ENCODE peak calls at places on chromosomes 1 and 21, in ten cellular contexts. Q is NCI-H345; Z is ELF-1; T is activated naive CD8-positive, alpha-beta T cell treated with anti-CD3 and anti-CD28 coated beads, Interleukin-2, amount 50 U/mL, for 16 hours; P is EL; A is mammary epithelial cell; O is germinal center; C is NCI-H1092 treated with DMSO at 0.1 percent for 48 hours; H is GM06990; J is stomach. E is an unnamed sample.

GRCh38 chr1:42335809-42336518 is 929 bp upstream of the FOXJ3 start:
- DNase-seq in Z (no peak), J (peak), T (no peak), P (peak), H (no peak), C (peak), O (no peak), A (peak), Q (peak), E (no peak)

GRCh38 chr21:38236232-38236631 is 20.6 kb upstream of the KCNJ15 start:
- DNase-seq in T (no peak), C (no peak), A (no peak), O (no peak), J (no peak), P (no peak), H (no peak), Z (no peak), Q (no peak), E (no peak)

GRCh38 chr1:93255222-93256079 is 74.9 kb downstream of the CCDC18 start:
- DNase-seq in P (peak), H (no peak), C (no peak), Z (no peak), J (no peak), A (peak), Q (no peak), O (no peak), T (no peak), E (no peak)

GRCh38 chr21:36323032-36323431 is 3.0 kb downstream of the MORC3 start:
- DNase-seq in Z (no peak), A (peak), P (peak), H (no peak), J (no peak), C (no peak), O (no peak), Q (no peak), T (no peak), E (no peak)

GRCh38 chr1:39395357-39395831 is 96.0 kb upstream of the BMP8A start:
- DNase-seq in T (no peak), A (peak), Q (no peak), O (peak), H (no peak), Z (no peak), J (no peak), P (peak), C (no peak), E (no peak)

GRCh38 chr1:84271452-84272273 is 29.8 kb upstream of the SAMD13 start:
- DNase-seq in H (peak), P (peak), A (no peak), O (peak), J (peak), T (no peak), C (peak), Q (peak), Z (peak), E (peak)

GRCh38 chr1:154974808-154975408 is 427 bp downstream of the CKS1B start:
- DNase-seq in Q (peak), A (peak), J (peak), P (peak), H (peak), Z (peak), O (peak), C (peak), T (peak), E (peak)

GRCh38 chr21:37463083-37463780 is 96.7 kb downstream of the DYRK1A start:
- DNase-seq in H (peak), A (peak), P (peak), T (peak), C (peak), O (peak), Q (peak), J (peak), Z (no peak), E (peak)

GRCh38 chr1:164689672-164690655 is 131.0 kb downstream of the PBX1 start:
- DNase-seq in J (no peak), O (no peak), P (no peak), C (peak), Z (peak), H (no peak), T (no peak), Q (no peak), A (no peak), E (no peak)

GRCh38 chr21:29219165-29219770 is 79.5 kb upstream of the BACH1 start:
- DNase-seq in T (no peak), O (no peak), A (no peak), Q (no peak), Z (no peak), H (no peak), C (no peak), J (no peak), P (peak), E (no peak)

GRCh38 chr1:172513480-172513879 is 19.5 kb upstream of the SUCO start:
- DNase-seq in C (no peak), H (no peak), Q (no peak), T (no peak), O (no peak), P (no peak), Z (no peak), J (no peak), A (peak), E (no peak)

GRCh38 chr1:159091547-159092397 is 15.2 kb upstream of the AIM2 start:
- DNase-seq in Q (no peak), H (no peak), J (no peak), T (no peak), Z (no peak), O (no peak), A (peak), C (no peak), P (peak), E (no peak)

GRCh38 chr21:38853421-38853919 is 47.7 kb downstream of the ETS2 start:
- DNase-seq in Z (no peak), C (peak), Q (peak), P (peak), A (peak), H (peak), O (no peak), T (no peak), J (peak), E (no peak)

GRCh38 chr1:32032287-32032639 is 18.6 kb downstream of the KHDRBS1 start:
- DNase-seq in Z (no peak), O (no peak), J (no peak), T (no peak), P (no peak), Q (no peak), H (no peak), C (no peak), A (no peak), E (no peak)

GRCh38 chr1:6724517-6725141 is 23.0 kb upstream of the DNAJC11 start:
- DNase-seq in Z (peak), C (no peak), P (peak), O (no peak), A (peak), T (no peak), H (no peak), Q (no peak), J (no peak), E (no peak)

GRCh38 chr1:117370509-117370908 is 3.3 kb downstream of the MAN1A2 start:
- DNase-seq in J (no peak), Z (no peak), H (no peak), Q (no peak), A (no peak), T (no peak), O (no peak), C (no peak), P (no peak), E (no peak)

GRCh38 chr1:97143236-97143882 is 421.8 kb downstream of the PTBP2 start:
- DNase-seq in C (no peak), Z (no peak), H (no peak), A (peak), Q (no peak), O (no peak), P (peak), T (no peak), J (no peak), E (no peak)

GRCh38 chr21:42539342-42539741 is 25.7 kb downstream of the SLC37A1 start:
- DNase-seq in T (no peak), Z (no peak), H (no peak), J (peak), P (no peak), O (no peak), Q (no peak), C (no peak), A (no peak), E (no peak)

GRCh38 chr1:3691421-3692204 is 39.3 kb downstream of the TP73 start:
- DNase-seq in C (peak), Q (peak), P (no peak), H (no peak), T (no peak), J (no peak), A (no peak), O (no peak), Z (no peak), E (no peak)

GRCh38 chr1:36369061-36369470 is 16.7 kb downstream of the STK40 start:
- DNase-seq in Z (peak), J (peak), O (peak), Q (peak), T (peak), H (no peak), P (peak), A (peak), C (peak), E (peak)

GRCh38 chr1:55519937-55520683 is 304.9 kb upstream of the USP24 start:
- DNase-seq in A (no peak), Q (no peak), Z (no peak), H (no peak), P (no peak), O (no peak), T (no peak), C (no peak), J (no peak), E (no peak)

GRCh38 chr1:235023197-235024044 is 105.2 kb downstream of the TOMM20 start:
- DNase-seq in J (no peak), O (no peak), Q (no peak), C (no peak), H (peak), T (no peak), A (no peak), P (no peak), Z (peak), E (no peak)

GRCh38 chr21:46051821-46052675 is 45.9 kb upstream of the COL6A2 start:
- DNase-seq in A (no peak), P (no peak), Z (no peak), J (no peak), O (no peak), H (no peak), Q (no peak), C (no peak), T (no peak), E (no peak)